ENCODE peak calls at places on chromosomes 16 and 17, in four cellular contexts. One of them, this sample, is unnamed.

GRCh38 chr16:22813223-22813945 is 578 bp upstream of the HS3ST2 start:
- DNase-seq in glutamatergic neuron: peak
- DNase-seq in HuH-7.5: peak
- DNase-seq in T-cell: no peak
- DNase-seq in this sample: peak

GRCh38 chr16:76441886-76442285 is 164.7 kb downstream of the CNTNAP4 start:
- DNase-seq in HuH-7.5: no peak
- DNase-seq in glutamatergic neuron: no peak
- DNase-seq in T-cell: no peak
- DNase-seq in this sample: peak

GRCh38 chr17:42526031-42526444 is 10.0 kb upstream of the NAGLU start:
- DNase-seq in T-cell: no peak
- DNase-seq in HuH-7.5: no peak
- DNase-seq in glutamatergic neuron: no peak
- DNase-seq in this sample: no peak

GRCh38 chr17:4711671-4712111 is 1.3 kb downstream of the ARRB2 start:
- DNase-seq in glutamatergic neuron: no peak
- DNase-seq in HuH-7.5: no peak
- DNase-seq in T-cell: no peak
- DNase-seq in this sample: no peak

GRCh38 chr17:82603981-82604448 is 44.2 kb downstream of the WDR45B start:
- DNase-seq in HuH-7.5: no peak
- DNase-seq in T-cell: peak
- DNase-seq in glutamatergic neuron: peak
- DNase-seq in this sample: no peak

GRCh38 chr16:15961060-15961511 is 11.7 kb downstream of the ABCC1 start:
- DNase-seq in HuH-7.5: no peak
- DNase-seq in T-cell: peak
- DNase-seq in glutamatergic neuron: no peak
- DNase-seq in this sample: no peak

GRCh38 chr16:27321013-27321960 is 7.5 kb downstream of the IL4R start:
- DNase-seq in HuH-7.5: no peak
- DNase-seq in glutamatergic neuron: no peak
- DNase-seq in T-cell: no peak
- DNase-seq in this sample: no peak

GRCh38 chr16:3553138-3553923 is 23.9 kb downstream of the NLRC3 start:
- DNase-seq in HuH-7.5: no peak
- DNase-seq in glutamatergic neuron: no peak
- DNase-seq in T-cell: no peak
- DNase-seq in this sample: no peak

GRCh38 chr17:50482516-50482915 is 3.9 kb downstream of the RSAD1 start:
- DNase-seq in HuH-7.5: peak
- DNase-seq in glutamatergic neuron: peak
- DNase-seq in T-cell: peak
- DNase-seq in this sample: peak

GRCh38 chr16:68997564-68997963 is 107.9 kb upstream of the HAS3 start:
- DNase-seq in glutamatergic neuron: no peak
- DNase-seq in T-cell: no peak
- DNase-seq in HuH-7.5: no peak
- DNase-seq in this sample: no peak

GRCh38 chr17:35257080-35257701 is 14.3 kb downstream of the SLFN5 start:
- DNase-seq in T-cell: no peak
- DNase-seq in glutamatergic neuron: no peak
- DNase-seq in HuH-7.5: no peak
- DNase-seq in this sample: no peak

GRCh38 chr16:50555892-50556673 is 7.9 kb downstream of the NKD1 start:
- DNase-seq in glutamatergic neuron: no peak
- DNase-seq in T-cell: no peak
- DNase-seq in HuH-7.5: no peak
- DNase-seq in this sample: no peak

GRCh38 chr17:31803494-31804213 is 55.4 kb downstream of the COPRS start:
- DNase-seq in T-cell: no peak
- DNase-seq in HuH-7.5: peak
- DNase-seq in glutamatergic neuron: no peak
- DNase-seq in this sample: no peak

GRCh38 chr17:79960788-79961522 is 74.7 kb downstream of the TBC1D16 start:
- DNase-seq in glutamatergic neuron: no peak
- DNase-seq in T-cell: no peak
- DNase-seq in HuH-7.5: no peak
- DNase-seq in this sample: no peak

GRCh38 chr17:55301521-55302406 is 37.0 kb downstream of the HLF start:
- DNase-seq in HuH-7.5: no peak
- DNase-seq in T-cell: no peak
- DNase-seq in glutamatergic neuron: no peak
- DNase-seq in this sample: peak

GRCh38 chr16:424033-424622 is 1.3 kb upstream of the RAB11FIP3 start:
- DNase-seq in HuH-7.5: no peak
- DNase-seq in T-cell: no peak
- DNase-seq in glutamatergic neuron: no peak
- DNase-seq in this sample: no peak

GRCh38 chr17:6323626-6324356 is 111.1 kb downstream of the AIPL1 start:
- DNase-seq in glutamatergic neuron: peak
- DNase-seq in T-cell: no peak
- DNase-seq in HuH-7.5: no peak
- DNase-seq in this sample: no peak

GRCh38 chr17:74619077-74619673 is 4.4 kb downstream of the CD300E start:
- DNase-seq in HuH-7.5: no peak
- DNase-seq in glutamatergic neuron: no peak
- DNase-seq in T-cell: no peak
- DNase-seq in this sample: no peak

GRCh38 chr16:84699147-84699711 is 571 bp upstream of the USP10 start:
- DNase-seq in T-cell: no peak
- DNase-seq in glutamatergic neuron: no peak
- DNase-seq in HuH-7.5: peak
- DNase-seq in this sample: no peak

GRCh38 chr17:41511716-41512115 is 6.3 kb upstream of the KRT13 start:
- DNase-seq in HuH-7.5: no peak
- DNase-seq in glutamatergic neuron: no peak
- DNase-seq in T-cell: no peak
- DNase-seq in this sample: no peak

GRCh38 chr16:58110590-58111330 is 18.4 kb downstream of the CFAP20 start:
- DNase-seq in HuH-7.5: no peak
- DNase-seq in glutamatergic neuron: no peak
- DNase-seq in T-cell: no peak
- DNase-seq in this sample: no peak

GRCh38 chr16:526181-527014 is 1.1 kb upstream of the CAPN15 start:
- DNase-seq in HuH-7.5: no peak
- DNase-seq in T-cell: no peak
- DNase-seq in glutamatergic neuron: peak
- DNase-seq in this sample: no peak

GRCh38 chr16:13634921-13635320 is 285.0 kb upstream of the ERCC4 start:
- DNase-seq in T-cell: no peak
- DNase-seq in glutamatergic neuron: no peak
- DNase-seq in HuH-7.5: no peak
- DNase-seq in this sample: no peak

GRCh38 chr17:81401727-81402529 is 6.7 kb downstream of the BAHCC1 start:
- DNase-seq in glutamatergic neuron: peak
- DNase-seq in T-cell: no peak
- DNase-seq in HuH-7.5: peak
- DNase-seq in this sample: peak

GRCh38 chr17:36674278-36674650 is 72.9 kb downstream of the MRM1 start:
- DNase-seq in glutamatergic neuron: no peak
- DNase-seq in HuH-7.5: no peak
- DNase-seq in T-cell: peak
- DNase-seq in this sample: no peak

GRCh38 chr16:65409505-65409904 is 287.6 kb upstream of the CDH11 start:
- DNase-seq in glutamatergic neuron: no peak
- DNase-seq in HuH-7.5: no peak
- DNase-seq in T-cell: no peak
- DNase-seq in this sample: no peak

GRCh38 chr17:79592641-79593040 is 18.2 kb downstream of the RBFOX3 start:
- DNase-seq in HuH-7.5: no peak
- DNase-seq in T-cell: no peak
- DNase-seq in glutamatergic neuron: no peak
- DNase-seq in this sample: no peak

GRCh38 chr17:34997355-34997862 is 17.1 kb downstream of the LIG3 start:
- DNase-seq in HuH-7.5: no peak
- DNase-seq in T-cell: no peak
- DNase-seq in glutamatergic neuron: no peak
- DNase-seq in this sample: no peak

GRCh38 chr17:14903810-14904209 is 361.3 kb downstream of the PMP22 start:
- DNase-seq in glutamatergic neuron: no peak
- DNase-seq in HuH-7.5: no peak
- DNase-seq in T-cell: no peak
- DNase-seq in this sample: no peak

GRCh38 chr17:78896091-78896833 is 6.7 kb downstream of the CEP295NL start:
- DNase-seq in HuH-7.5: no peak
- DNase-seq in T-cell: no peak
- DNase-seq in glutamatergic neuron: no peak
- DNase-seq in this sample: no peak

GRCh38 chr17:75684249-75684648 is 17.1 kb downstream of the SAP30BP start:
- DNase-seq in T-cell: no peak
- DNase-seq in glutamatergic neuron: no peak
- DNase-seq in HuH-7.5: no peak
- DNase-seq in this sample: no peak

GRCh38 chr17:48478224-48479013 is 48.4 kb upstream of the SKAP1 start:
- DNase-seq in glutamatergic neuron: no peak
- DNase-seq in T-cell: peak
- DNase-seq in HuH-7.5: no peak
- DNase-seq in this sample: no peak

GRCh38 chr16:86573646-86574508 is 4.5 kb upstream of the FOXL1 start:
- DNase-seq in T-cell: no peak
- DNase-seq in HuH-7.5: no peak
- DNase-seq in glutamatergic neuron: no peak
- DNase-seq in this sample: no peak

GRCh38 chr16:31460582-31461002 is 1.3 kb downstream of the ARMC5 start:
- DNase-seq in glutamatergic neuron: no peak
- DNase-seq in HuH-7.5: no peak
- DNase-seq in T-cell: no peak
- DNase-seq in this sample: peak

GRCh38 chr16:20746461-20746860 is 4.8 kb upstream of the THUMPD1 start:
- DNase-seq in HuH-7.5: no peak
- DNase-seq in T-cell: no peak
- DNase-seq in glutamatergic neuron: no peak
- DNase-seq in this sample: no peak

GRCh38 chr16:84571010-84571409 is 46.9 kb downstream of the COTL1 start:
- DNase-seq in T-cell: no peak
- DNase-seq in glutamatergic neuron: no peak
- DNase-seq in HuH-7.5: no peak
- DNase-seq in this sample: peak

GRCh38 chr17:47690121-47690520 is 3.8 kb upstream of the TBKBP1 start:
- DNase-seq in HuH-7.5: no peak
- DNase-seq in T-cell: no peak
- DNase-seq in glutamatergic neuron: no peak
- DNase-seq in this sample: peak